ENCODE peak calls at places on chromosomes 11 and 22, in four cellular contexts. F is esophagus squamous epithelium, Z is pancreas, X is IMR-90. L is an unnamed sample.

GRCh38 chr11:13260196-13260962 is 17.2 kb upstream of the BMAL1 start:
- DNase-seq in F (no peak), Z (no peak), X (no peak), L (peak; percentile 29)

GRCh38 chr11:98568011-98568410 is 452.7 kb upstream of the CNTN5 start:
- DNase-seq in F (no peak), Z (no peak), X (no peak), L (no peak)

GRCh38 chr11:131064373-131064991 is 148.2 kb upstream of the SNX19 start:
- DNase-seq in F (no peak), Z (peak; percentile 11), X (peak; percentile 70), L (peak; percentile 64)

GRCh38 chr11:115905331-115905730 is 401.1 kb upstream of the CADM1 start:
- DNase-seq in F (no peak), Z (no peak), X (peak; percentile 67), L (no peak)

GRCh38 chr11:122981388-122982264 is at the start of gene BSX:
- DNase-seq in F (no peak), Z (peak; percentile 40), X (peak; percentile 17), L (peak; percentile 26)

GRCh38 chr11:71542382-71542781 is 4.6 kb downstream of the KRTAP5-8 start:
- DNase-seq in F (no peak), Z (no peak), X (no peak), L (no peak)

GRCh38 chr11:34721646-34722045 is 100.8 kb downstream of the EHF start:
- DNase-seq in F (no peak), Z (no peak), X (peak; percentile 27), L (peak; percentile 30)

GRCh38 chr11:114354076-114354475 is 46.2 kb downstream of the C11orf71 start:
- DNase-seq in F (no peak), Z (no peak), X (peak; percentile 94), L (peak; percentile 89)

GRCh38 chr22:29787371-29787980 is 20.3 kb downstream of the UQCR10 start:
- DNase-seq in F (no peak), Z (peak; percentile 48), X (no peak), L (no peak)

GRCh38 chr22:28989035-28989464 is 72.6 kb downstream of the C22orf31 start:
- DNase-seq in F (no peak), Z (no peak), X (no peak), L (no peak)

GRCh38 chr22:39219071-39220050 is 25.4 kb downstream of the PDGFB start:
- DNase-seq in F (no peak), Z (no peak), X (no peak), L (no peak)

GRCh38 chr22:50186789-50187523 is 1.2 kb downstream of the TRABD start:
- DNase-seq in F (no peak), Z (peak; percentile 39), X (peak; percentile 25), L (peak; percentile 35)

GRCh38 chr11:58434217-58434616 is 6.3 kb upstream of the OR5B2 start:
- DNase-seq in F (no peak), Z (no peak), X (no peak), L (no peak)

GRCh38 chr22:32823024-32823730 is 21.7 kb downstream of the TIMP3 start:
- DNase-seq in F (no peak), Z (no peak), X (peak; percentile 44), L (peak; percentile 59)

GRCh38 chr22:50673231-50674126 is 856 bp downstream of the SHANK3 start:
- DNase-seq in F (no peak), Z (no peak), X (no peak), L (no peak)

GRCh38 chr22:19105456-19105855 is 16.8 kb downstream of the DGCR2 start:
- DNase-seq in F (no peak), Z (no peak), X (no peak), L (no peak)

GRCh38 chr22:24875862-24876506 is 70.0 kb downstream of the SGSM1 start:
- DNase-seq in F (no peak), Z (no peak), X (no peak), L (peak; percentile 5)

GRCh38 chr11:33135768-33136443 is 25.4 kb downstream of the CSTF3 start:
- DNase-seq in F (no peak), Z (no peak), X (no peak), L (no peak)

GRCh38 chr11:34870548-34871209 is 45.5 kb downstream of the APIP start:
- DNase-seq in F (no peak), Z (no peak), X (no peak), L (no peak)

GRCh38 chr11:110793556-110793955 is 81.3 kb upstream of the ARHGAP20 start:
- DNase-seq in F (no peak), Z (no peak), X (no peak), L (no peak)

GRCh38 chr22:38467438-38467903 is 425 bp upstream of the KDELR3 start:
- DNase-seq in F (no peak), Z (peak; percentile 25), X (no peak), L (no peak)

GRCh38 chr11:64218628-64219353 is 7.2 kb downstream of the TRPT1 start:
- DNase-seq in F (no peak), Z (peak; percentile 87), X (no peak), L (no peak)

GRCh38 chr22:20027966-20028854 is 7.3 kb downstream of the TANGO2 start:
- DNase-seq in F (no peak), Z (no peak), X (no peak), L (peak; percentile 28)

GRCh38 chr11:19499999-19500398 is 212.6 kb upstream of the NAV2 start:
- DNase-seq in F (no peak), Z (no peak), X (peak; percentile 68), L (peak; percentile 80)

GRCh38 chr11:97687106-97687505 is 1297.3 kb downstream of the JRKL start:
- DNase-seq in F (no peak), Z (no peak), X (no peak), L (no peak)

GRCh38 chr11:69044111-69045013 is 4.4 kb upstream of the TPCN2 start:
- DNase-seq in F (no peak), Z (peak; percentile 58), X (peak; percentile 72), L (peak; percentile 49)

GRCh38 chr22:19937616-19938473 is 3.7 kb upstream of the COMT start:
- DNase-seq in F (no peak), Z (no peak), X (peak; percentile 35), L (peak; percentile 21)

GRCh38 chr11:2885017-2885675 is 429 bp downstream of the CDKN1C start:
- DNase-seq in F (no peak), Z (peak; percentile 50), X (peak; percentile 36), L (peak; percentile 36)

GRCh38 chr11:2885676-2886081 is at the start of gene CDKN1C:
- DNase-seq in F (no peak), Z (peak; percentile 82), X (peak; percentile 69), L (peak; percentile 81)

GRCh38 chr11:2882681-2883110 is 2.9 kb downstream of the CDKN1C start:
- DNase-seq in F (no peak), Z (no peak), X (no peak), L (no peak)

GRCh38 chr11:2884424-2884815 is 1.2 kb downstream of the CDKN1C start:
- DNase-seq in F (no peak), Z (no peak), X (no peak), L (peak; percentile 27)

GRCh38 chr11:2883717-2884423 is 1.7 kb downstream of the CDKN1C start:
- DNase-seq in F (no peak), Z (no peak), X (no peak), L (peak; percentile 17)
- H3K4me3 ChIP-seq in F (peak overlapping the region; percentile 67), Z (peak overlapping the region; percentile 75), X (peak overlapping the region; percentile 86), L (peak overlapping the region; percentile 71)

GRCh38 chr11:44658451-44658850 is 68.3 kb upstream of the TSPAN18 start:
- DNase-seq in F (no peak), Z (no peak), X (peak; percentile 13), L (no peak)
- TF ChIP-seq CTCF in F (no peak), Z (no peak), X (peak; percentile 38), L (no peak)

DNA sequence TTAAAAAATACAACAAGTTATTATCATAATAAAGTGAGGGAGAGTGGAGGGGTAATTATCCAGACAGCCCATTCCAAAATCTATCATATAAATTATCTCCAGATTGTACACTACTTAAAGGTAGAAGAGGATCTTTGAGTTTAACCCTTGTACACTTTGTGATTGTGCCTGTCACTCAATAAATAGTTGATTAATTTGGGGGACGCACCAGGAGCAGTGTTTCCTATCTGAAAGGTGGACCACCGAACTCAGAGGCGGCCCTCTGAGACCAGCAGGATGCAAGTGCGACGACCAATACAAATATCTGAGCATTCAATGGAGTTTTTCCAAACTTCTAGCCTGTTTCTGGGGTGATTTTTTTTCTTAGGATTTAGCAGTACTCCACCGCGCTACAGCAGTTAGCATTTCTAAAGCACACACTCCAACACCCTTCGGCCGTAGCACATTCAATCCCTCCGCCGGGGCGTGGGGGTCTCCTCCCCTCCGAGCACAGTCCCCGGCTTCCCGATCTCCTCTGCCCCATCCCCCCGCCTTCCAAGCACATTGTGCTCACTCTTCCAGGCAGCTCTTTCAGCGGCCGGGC is 1.0 kb upstream of the CECR2 start:
- DNase-seq in F (no peak), Z (no peak), X (no peak), L (no peak)
- H3K4me3 ChIP-seq in F (peak overlapping the region; percentile 39), Z (peak overlapping the region; percentile 63), X (no peak overlapping the region), L (no peak overlapping the region)

GRCh38 chr11:61429346-61429690 is 457 bp downstream of the CPSF7 start:
- DNase-seq in F (no peak), Z (no peak), X (peak; percentile 44), L (peak; percentile 52)
- TF ChIP-seq CTCF in F (no peak), Z (no peak), X (peak; percentile 22), L (no peak)

GRCh38 chr11:126978911-126979310 is 21.7 kb downstream of the KIRREL3 start:
- DNase-seq in F (no peak), Z (no peak), X (no peak), L (no peak)
- H3K4me3 ChIP-seq in F (no peak overlapping the region), Z (no peak overlapping the region), X (no peak overlapping the region), L (no peak overlapping the region)

DNA sequence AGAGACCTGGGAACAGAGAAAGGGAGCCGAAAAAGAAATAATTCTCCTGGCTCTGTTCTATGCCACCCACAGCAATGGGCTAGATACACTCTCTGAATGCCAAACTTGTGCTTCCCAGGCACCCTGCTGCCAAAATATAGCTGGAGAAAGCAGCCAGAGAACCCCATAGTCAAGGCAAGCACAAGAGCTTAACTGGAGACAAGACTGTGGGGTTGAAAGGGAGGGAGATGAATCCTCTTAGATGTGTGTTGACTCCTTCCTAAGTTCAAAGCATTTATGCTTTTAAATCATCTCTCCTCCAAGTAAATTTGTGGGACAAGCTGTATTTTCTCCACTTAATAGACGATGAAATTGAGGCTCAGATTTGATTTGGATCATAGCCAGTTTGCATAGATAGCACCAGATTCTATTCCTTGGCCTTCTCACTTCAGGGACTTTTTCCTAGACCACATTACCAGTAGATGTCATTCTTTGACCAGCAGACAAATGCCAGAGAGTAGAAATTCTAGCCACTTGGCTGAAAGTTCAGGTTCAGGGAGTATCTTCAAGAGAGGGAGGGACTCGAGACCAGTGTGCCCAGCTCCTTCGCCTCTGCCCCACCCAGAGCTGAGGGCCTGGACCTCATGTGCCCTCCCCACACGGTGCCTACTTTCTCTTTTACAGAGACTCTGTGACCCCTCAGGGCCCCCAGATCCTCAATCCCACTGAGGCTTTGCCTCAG is 16.6 kb upstream of the ETS1 start:
- DNase-seq in F (no peak), Z (no peak), X (no peak), L (peak; percentile 37)
- TF ChIP-seq CTCF in F (no peak), Z (no peak), X (peak; percentile 9), L (no peak)

GRCh38 chr11:312092-312816 is 1.6 kb upstream of the IFITM1 start:
- DNase-seq in F (no peak), Z (no peak), X (no peak), L (peak; percentile 50)

GRCh38 chr11:305834-306211 is 1.8 kb upstream of the IFITM2 start:
- DNase-seq in F (no peak), Z (no peak), X (no peak), L (no peak)

GRCh38 chr11:306645-307371 is 808 bp upstream of the IFITM2 start:
- DNase-seq in F (no peak), Z (no peak), X (no peak), L (no peak)

GRCh38 chr11:313304-313786 is 495 bp upstream of the IFITM1 start:
- DNase-seq in F (no peak), Z (no peak), X (no peak), L (no peak)

GRCh38 chr11:309558-309855 is 1.9 kb downstream of the IFITM2 start:
- DNase-seq in F (no peak), Z (no peak), X (no peak), L (no peak)
- H3K4me3 ChIP-seq in F (peak overlapping the region; percentile 22), Z (peak overlapping the region; percentile 49), X (peak overlapping the region; percentile 53), L (peak overlapping the region; percentile 86)

L was measured in fibroblast of the aortic adventitia.